ENCODE peak calls at places on chromosomes 11 and 22, in ten cellular contexts. V, N, W, P, X, G, I, C, O and S are unnamed samples.

GRCh38 chr22:32579533-32580220 is 105.1 kb downstream of the FBXO7 start:
- DNase-seq in V (peak; percentile 75), N (no peak), W (no peak), P (peak; percentile 31), X (no peak), G (no peak), I (peak; percentile 74), C (no peak), O (no peak), S (no peak)

GRCh38 chr11:104625246-104625645 is 273.0 kb downstream of the CASP12 start:
- DNase-seq in V (peak; percentile 72), N (no peak), W (no peak), P (peak; percentile 11), X (no peak), G (no peak), I (no peak), C (no peak), O (no peak), S (peak; percentile 64)

GRCh38 chr11:11381471-11382100 is 28.5 kb upstream of the CSNK2A3 start:
- DNase-seq in V (no peak), N (no peak), W (no peak), P (no peak), X (no peak), G (no peak), I (no peak), C (no peak), O (no peak), S (no peak)

GRCh38 chr11:95144313-95145235 is 54.9 kb downstream of the ENDOD1 start:
- DNase-seq in V (peak; percentile 63), N (no peak), W (no peak), P (no peak), X (no peak), G (no peak), I (no peak), C (no peak), O (no peak), S (no peak)

GRCh38 chr11:9565822-9566560 is 7.5 kb upstream of the WEE1 start:
- DNase-seq in V (peak; percentile 100), N (no peak), W (peak; percentile 79), P (peak; percentile 100), X (peak; percentile 100), G (no peak), I (peak; percentile 67), C (peak; percentile 71), O (peak; percentile 61), S (peak; percentile 99)

GRCh38 chr11:94593030-94593429 is 25.9 kb downstream of the PIWIL4 start:
- DNase-seq in V (peak; percentile 17), N (no peak), W (peak; percentile 33), P (peak; percentile 34), X (no peak), G (no peak), I (no peak), C (no peak), O (no peak), S (no peak)

GRCh38 chr11:38788591-38788990 is 2190.6 kb upstream of the RAG2 start:
- DNase-seq in V (peak; percentile 17), N (no peak), W (no peak), P (no peak), X (no peak), G (no peak), I (no peak), C (no peak), O (no peak), S (no peak)

GRCh38 chr11:130536106-130537040 is 87.9 kb downstream of the ADAMTS15 start:
- DNase-seq in V (peak; percentile 61), N (no peak), W (no peak), P (no peak), X (no peak), G (no peak), I (no peak), C (no peak), O (no peak), S (peak; percentile 65)

GRCh38 chr11:68506908-68507307 is 46.4 kb downstream of the PPP6R3 start:
- DNase-seq in V (no peak), N (no peak), W (no peak), P (no peak), X (no peak), G (no peak), I (no peak), C (no peak), O (no peak), S (peak; percentile 5)

DNA sequence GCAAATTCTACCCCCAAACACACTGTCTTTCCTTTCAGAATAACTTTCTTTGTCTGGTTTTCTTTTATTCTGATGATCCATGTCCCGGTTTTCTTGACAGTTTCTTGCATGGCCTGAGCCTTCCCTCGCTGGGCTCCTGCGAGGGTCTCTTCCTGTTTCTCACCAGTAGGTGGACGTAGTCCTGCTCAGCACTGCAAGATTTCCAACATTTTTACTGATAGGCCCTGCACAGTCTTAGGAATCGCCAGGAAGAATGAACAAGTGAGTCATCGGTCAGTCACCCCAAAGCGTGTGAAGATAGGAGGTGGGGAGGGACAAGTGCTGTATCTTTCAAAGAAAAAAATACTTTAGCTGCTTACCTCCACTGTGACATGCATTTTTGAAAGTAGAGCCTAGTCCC is 16.9 kb upstream of the KIRREL3 start:
- DNase-seq in V (peak; percentile 89), N (no peak), W (no peak), P (peak; percentile 60), X (peak; percentile 61), G (no peak), I (no peak), C (no peak), O (no peak), S (peak; percentile 46)
- TF ChIP-seq CTCF in V (peak; percentile 22), N (no peak), W (no peak), P (peak; percentile 84), X (peak; percentile 61), G (no peak), I (no peak), C (no peak), O (no peak), S (no peak)

DNA sequence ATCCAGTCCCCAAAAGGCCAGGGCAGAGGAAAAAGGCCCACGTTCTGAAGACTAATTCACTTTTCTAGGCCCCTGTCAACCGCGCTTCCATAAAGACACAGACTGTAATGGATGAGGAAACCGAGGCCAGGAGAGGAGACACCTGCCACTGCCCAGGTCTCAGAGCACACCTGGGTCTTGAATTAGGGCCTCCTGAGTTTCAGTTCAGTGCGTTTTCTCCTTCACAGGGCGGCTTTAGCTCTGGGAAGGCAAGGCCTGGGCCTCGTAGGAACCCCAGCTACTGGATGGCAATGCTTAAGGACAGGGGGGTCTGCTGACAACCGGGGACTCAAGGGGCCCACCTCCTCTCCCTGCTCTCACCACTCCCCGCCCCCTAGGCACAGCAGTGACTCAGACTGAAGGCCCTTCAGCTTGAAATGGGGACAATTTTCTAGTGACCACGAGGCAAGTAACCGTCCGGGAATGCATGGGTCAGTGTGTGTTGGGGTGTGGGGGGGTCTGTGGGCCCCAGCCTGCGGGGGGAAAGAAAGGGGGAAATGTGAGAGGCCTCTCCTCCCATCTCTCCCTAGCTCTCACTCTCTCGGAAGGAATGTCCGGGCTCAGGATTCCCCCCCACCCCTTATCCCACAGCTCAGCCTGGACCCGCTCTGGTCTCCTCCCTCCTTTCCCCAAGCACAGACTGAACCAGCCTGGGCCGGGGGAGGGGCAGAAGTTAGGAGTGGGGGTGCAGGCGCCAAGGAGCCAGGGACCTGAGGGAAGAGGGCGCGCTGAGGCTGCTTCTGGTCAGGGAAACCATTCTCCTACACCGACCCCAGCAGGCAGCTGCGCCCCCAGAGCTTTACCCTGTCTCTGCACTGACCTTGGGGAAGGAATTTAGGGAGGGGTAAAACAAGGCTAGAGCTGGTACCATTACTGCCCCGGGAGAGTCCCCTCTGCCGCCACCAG is 17.2 kb downstream of the CREB3L1 start:
- DNase-seq in V (peak; percentile 98), N (no peak), W (no peak), P (peak; percentile 90), X (peak; percentile 86), G (no peak), I (peak; percentile 67), C (no peak), O (no peak), S (peak; percentile 31)
- TF ChIP-seq CTCF in V (no peak), N (no peak), W (no peak), P (no peak), X (no peak), G (no peak), I (no peak), C (no peak), O (no peak), S (no peak)

GRCh38 chr11:124297921-124298320 is 15.8 kb downstream of the OR8D1 start:
- DNase-seq in V (peak; percentile 58), N (no peak), W (no peak), P (no peak), X (no peak), G (no peak), I (no peak), C (no peak), O (no peak), S (no peak)
- TF ChIP-seq CTCF in V (no peak), N (no peak), W (no peak), P (no peak), X (no peak), G (no peak), I (no peak), C (no peak), O (no peak), S (no peak)

GRCh38 chr11:134391656-134392055 is 20.4 kb downstream of the B3GAT1 start:
- DNase-seq in V (no peak), N (no peak), W (no peak), P (no peak), X (no peak), G (peak; percentile 37), I (no peak), C (no peak), O (no peak), S (no peak)

GRCh38 chr11:134391170-134391569 is 20.9 kb downstream of the B3GAT1 start:
- DNase-seq in V (no peak), N (no peak), W (no peak), P (no peak), X (no peak), G (peak; percentile 24), I (no peak), C (no peak), O (no peak), S (no peak)

GRCh38 chr11:134390706-134391105 is 21.3 kb downstream of the B3GAT1 start:
- DNase-seq in V (no peak), N (no peak), W (no peak), P (no peak), X (no peak), G (no peak), I (no peak), C (no peak), O (no peak), S (no peak)

GRCh38 chr11:134388590-134388989 is 23.5 kb downstream of the B3GAT1 start:
- DNase-seq in V (no peak), N (no peak), W (no peak), P (no peak), X (no peak), G (no peak), I (no peak), C (no peak), O (no peak), S (no peak)

DNA sequence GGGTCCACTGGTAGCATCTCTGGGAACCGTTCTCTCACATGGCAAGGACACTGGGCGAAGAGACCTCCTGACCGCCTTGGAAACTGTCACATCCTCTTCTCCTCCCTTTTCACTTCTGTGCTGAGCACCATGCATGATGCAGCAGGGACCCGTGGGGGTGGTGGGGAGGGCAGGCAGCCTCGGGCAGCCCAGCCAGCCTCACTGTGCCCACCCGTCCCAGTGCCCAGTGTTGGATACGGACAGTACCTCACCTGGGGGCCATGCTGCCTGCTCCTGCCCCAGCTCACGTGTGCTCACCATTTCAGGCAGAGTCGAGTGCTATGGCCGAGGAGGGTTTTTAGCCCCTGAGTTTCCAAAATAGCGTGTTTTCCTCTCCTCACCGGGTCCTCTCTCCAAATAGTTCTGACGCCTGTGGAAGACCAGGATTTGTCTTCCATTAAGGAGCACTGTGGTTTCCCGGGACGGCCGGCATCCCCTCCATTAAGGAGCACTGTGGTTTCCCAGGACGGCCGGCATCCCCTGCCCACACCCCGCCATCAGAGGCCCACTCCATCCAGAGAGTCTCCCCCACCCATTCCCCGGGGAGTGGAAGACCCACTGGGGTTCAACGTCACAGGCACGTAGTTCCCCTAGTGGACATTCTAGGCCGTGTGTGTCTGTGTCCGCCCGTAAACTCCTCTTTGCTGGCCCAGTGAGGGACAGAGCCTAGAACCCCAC is 22.4 kb downstream of the B3GAT1 start:
- DNase-seq in V (no peak), N (no peak), W (no peak), P (no peak), X (no peak), G (no peak), I (no peak), C (no peak), O (no peak), S (no peak)
- TF ChIP-seq CTCF in V (no peak), N (no peak), W (no peak), P (no peak), X (no peak), G (no peak), I (no peak), C (no peak), O (no peak), S (no peak)